ENCODE peak calls at places on chromosomes 4 and X, in six cellular contexts. One of them, this sample, is unnamed. For H3K9me3 and H3K4me1, the result is how much of the 10 kb centered on the place peaks cover.

GRCh38 chr4:108512615-108513505 is 107.5 kb upstream of the RPL34 start:
- DNase-seq in mesenchymal stem cell: peak
- DNase-seq in A549: peak
- DNase-seq in heart left ventricle: peak
- DNase-seq in body of pancreas: peak
- DNase-seq in lower lobe of right lung: no peak
- DNase-seq in this sample: peak

GRCh38 chr4:11072999-11073398 is 355.7 kb downstream of the HS3ST1 start:
- DNase-seq in mesenchymal stem cell: no peak
- DNase-seq in A549: no peak
- DNase-seq in heart left ventricle: no peak
- DNase-seq in body of pancreas: no peak
- DNase-seq in lower lobe of right lung: no peak
- DNase-seq in this sample: peak

GRCh38 chr4:188262464-188262863 is 123.2 kb downstream of the TRIML1 start:
- DNase-seq in mesenchymal stem cell: peak
- DNase-seq in A549: peak
- DNase-seq in heart left ventricle: no peak
- DNase-seq in body of pancreas: no peak
- DNase-seq in lower lobe of right lung: no peak
- DNase-seq in this sample: no peak

GRCh38 chr4:159227984-159228383 is 125.1 kb downstream of the RAPGEF2 start:
- DNase-seq in mesenchymal stem cell: peak
- DNase-seq in A549: peak
- DNase-seq in heart left ventricle: peak
- DNase-seq in body of pancreas: peak
- DNase-seq in lower lobe of right lung: peak
- DNase-seq in this sample: peak

GRCh38 chr4:111228874-111229273 is 606.0 kb upstream of the PITX2 start:
- DNase-seq in mesenchymal stem cell: peak
- DNase-seq in A549: no peak
- DNase-seq in heart left ventricle: no peak
- DNase-seq in body of pancreas: no peak
- DNase-seq in lower lobe of right lung: no peak
- DNase-seq in this sample: no peak

GRCh38 chrX:150507251-150507856 is 61.1 kb upstream of the MTM1 start:
- DNase-seq in mesenchymal stem cell: no peak
- DNase-seq in A549: no peak
- DNase-seq in heart left ventricle: no peak
- DNase-seq in body of pancreas: peak
- DNase-seq in lower lobe of right lung: peak
- DNase-seq in this sample: peak

GRCh38 chr4:72286185-72286584 is 254.4 kb downstream of the NPFFR2 start:
- DNase-seq in mesenchymal stem cell: peak
- DNase-seq in A549: peak
- DNase-seq in heart left ventricle: no peak
- DNase-seq in body of pancreas: no peak
- DNase-seq in lower lobe of right lung: no peak
- DNase-seq in this sample: no peak

GRCh38 chr4:107094976-107095375 is 58.9 kb upstream of the DKK2 start:
- DNase-seq in mesenchymal stem cell: no peak
- DNase-seq in A549: no peak
- DNase-seq in heart left ventricle: no peak
- DNase-seq in body of pancreas: no peak
- DNase-seq in lower lobe of right lung: no peak
- DNase-seq in this sample: no peak

GRCh38 chr4:145481164-145481941 is at the start of gene SMAD1:
- DNase-seq in mesenchymal stem cell: peak
- DNase-seq in A549: peak
- DNase-seq in heart left ventricle: peak
- DNase-seq in body of pancreas: peak
- DNase-seq in lower lobe of right lung: peak
- DNase-seq in this sample: peak

GRCh38 chr4:145481942-145482208 is 222 bp downstream of the SMAD1 start:
- DNase-seq in mesenchymal stem cell: no peak
- DNase-seq in A549: no peak
- DNase-seq in heart left ventricle: no peak
- DNase-seq in body of pancreas: no peak
- DNase-seq in lower lobe of right lung: no peak
- DNase-seq in this sample: no peak

GRCh38 chr4:145482209-145483021 is 762 bp downstream of the SMAD1 start:
- DNase-seq in mesenchymal stem cell: peak
- DNase-seq in A549: peak
- DNase-seq in heart left ventricle: peak
- DNase-seq in body of pancreas: peak
- DNase-seq in lower lobe of right lung: peak
- DNase-seq in this sample: peak

GRCh38 chr4:145484240-145484846 is 2.7 kb downstream of the SMAD1 start:
- DNase-seq in mesenchymal stem cell: no peak
- DNase-seq in A549: no peak
- DNase-seq in heart left ventricle: no peak
- DNase-seq in body of pancreas: no peak
- DNase-seq in lower lobe of right lung: no peak
- DNase-seq in this sample: no peak

GRCh38 chr4:145480257-145480656 is 1.4 kb upstream of the SMAD1 start:
- DNase-seq in mesenchymal stem cell: no peak
- DNase-seq in A549: no peak
- DNase-seq in heart left ventricle: no peak
- DNase-seq in body of pancreas: no peak
- DNase-seq in lower lobe of right lung: no peak
- DNase-seq in this sample: no peak
- H3K4me3 ChIP-seq in mesenchymal stem cell: no peak
- H3K4me3 ChIP-seq in A549: no peak
- H3K4me3 ChIP-seq in heart left ventricle: no peak
- H3K4me3 ChIP-seq in body of pancreas: no peak
- H3K4me3 ChIP-seq in lower lobe of right lung: no peak
- H3K4me3 ChIP-seq in this sample: no peak

GRCh38 chr4:27412617-27413016 is 552.0 kb downstream of the STIM2 start:
- DNase-seq in mesenchymal stem cell: no peak
- DNase-seq in A549: no peak
- DNase-seq in heart left ventricle: no peak
- DNase-seq in body of pancreas: no peak
- DNase-seq in lower lobe of right lung: no peak
- DNase-seq in this sample: no peak

GRCh38 chr4:27407616-27408015 is 547.0 kb downstream of the STIM2 start:
- DNase-seq in mesenchymal stem cell: no peak
- DNase-seq in A549: no peak
- DNase-seq in heart left ventricle: no peak
- DNase-seq in body of pancreas: no peak
- DNase-seq in lower lobe of right lung: no peak
- DNase-seq in this sample: no peak
- H3K9me3 ChIP-seq in mesenchymal stem cell: under half
- H3K9me3 ChIP-seq in A549: under half
- H3K9me3 ChIP-seq in heart left ventricle: under half
- H3K9me3 ChIP-seq in body of pancreas: under half
- H3K9me3 ChIP-seq in lower lobe of right lung: under half
- H3K9me3 ChIP-seq in this sample: under half

GRCh38 chrX:136203438-136203837 is 47.8 kb downstream of the MAP7D3 start:
- DNase-seq in mesenchymal stem cell: no peak
- DNase-seq in A549: no peak
- DNase-seq in heart left ventricle: no peak
- DNase-seq in body of pancreas: no peak
- DNase-seq in lower lobe of right lung: no peak
- DNase-seq in this sample: no peak
- H3K4me1 ChIP-seq in mesenchymal stem cell: under half
- H3K4me1 ChIP-seq in A549: under half
- H3K4me1 ChIP-seq in heart left ventricle: half or more
- H3K4me1 ChIP-seq in body of pancreas: under half
- H3K4me1 ChIP-seq in lower lobe of right lung: under half
- H3K4me1 ChIP-seq in this sample: under half

GRCh38 chr4:118037955-118038354 is 3.7 kb downstream of the NDST3 start:
- DNase-seq in mesenchymal stem cell: no peak
- DNase-seq in A549: no peak
- DNase-seq in heart left ventricle: no peak
- DNase-seq in body of pancreas: no peak
- DNase-seq in lower lobe of right lung: no peak
- DNase-seq in this sample: no peak
- H3K4me3 ChIP-seq in mesenchymal stem cell: no peak
- H3K4me3 ChIP-seq in A549: no peak
- H3K4me3 ChIP-seq in heart left ventricle: no peak
- H3K4me3 ChIP-seq in body of pancreas: no peak
- H3K4me3 ChIP-seq in lower lobe of right lung: no peak
- H3K4me3 ChIP-seq in this sample: no peak

GRCh38 chr4:85720736-85721135 is 245.8 kb downstream of the ARHGAP24 start:
- DNase-seq in mesenchymal stem cell: peak
- DNase-seq in A549: peak
- DNase-seq in heart left ventricle: no peak
- DNase-seq in body of pancreas: no peak
- DNase-seq in lower lobe of right lung: no peak
- DNase-seq in this sample: no peak

GRCh38 chr4:85725727-85726170 is 250.8 kb downstream of the ARHGAP24 start:
- DNase-seq in mesenchymal stem cell: no peak
- DNase-seq in A549: no peak
- DNase-seq in heart left ventricle: peak
- DNase-seq in body of pancreas: peak
- DNase-seq in lower lobe of right lung: no peak
- DNase-seq in this sample: peak

GRCh38 chr4:85722806-85723205 is 247.9 kb downstream of the ARHGAP24 start:
- DNase-seq in mesenchymal stem cell: no peak
- DNase-seq in A549: no peak
- DNase-seq in heart left ventricle: no peak
- DNase-seq in body of pancreas: no peak
- DNase-seq in lower lobe of right lung: no peak
- DNase-seq in this sample: no peak

GRCh38 chr4:85724801-85725548 is 250.0 kb downstream of the ARHGAP24 start:
- DNase-seq in mesenchymal stem cell: no peak
- DNase-seq in A549: no peak
- DNase-seq in heart left ventricle: no peak
- DNase-seq in body of pancreas: no peak
- DNase-seq in lower lobe of right lung: no peak
- DNase-seq in this sample: no peak

GRCh38 chr4:85722401-85722800 is 247.5 kb downstream of the ARHGAP24 start:
- DNase-seq in mesenchymal stem cell: no peak
- DNase-seq in A549: no peak
- DNase-seq in heart left ventricle: no peak
- DNase-seq in body of pancreas: no peak
- DNase-seq in lower lobe of right lung: no peak
- DNase-seq in this sample: no peak
- H3K9me3 ChIP-seq in mesenchymal stem cell: under half
- H3K9me3 ChIP-seq in A549: under half
- H3K9me3 ChIP-seq in heart left ventricle: under half
- H3K9me3 ChIP-seq in body of pancreas: under half
- H3K9me3 ChIP-seq in lower lobe of right lung: under half
- H3K9me3 ChIP-seq in this sample: under half

GRCh38 chr4:8385611-8386010 is 54.9 kb downstream of the ACOX3 start:
- DNase-seq in mesenchymal stem cell: peak
- DNase-seq in A549: no peak
- DNase-seq in heart left ventricle: peak
- DNase-seq in body of pancreas: no peak
- DNase-seq in lower lobe of right lung: no peak
- DNase-seq in this sample: no peak
- H3K4me1 ChIP-seq in mesenchymal stem cell: under half
- H3K4me1 ChIP-seq in A549: under half
- H3K4me1 ChIP-seq in heart left ventricle: under half
- H3K4me1 ChIP-seq in body of pancreas: under half
- H3K4me1 ChIP-seq in lower lobe of right lung: under half
- H3K4me1 ChIP-seq in this sample: under half

DNA sequence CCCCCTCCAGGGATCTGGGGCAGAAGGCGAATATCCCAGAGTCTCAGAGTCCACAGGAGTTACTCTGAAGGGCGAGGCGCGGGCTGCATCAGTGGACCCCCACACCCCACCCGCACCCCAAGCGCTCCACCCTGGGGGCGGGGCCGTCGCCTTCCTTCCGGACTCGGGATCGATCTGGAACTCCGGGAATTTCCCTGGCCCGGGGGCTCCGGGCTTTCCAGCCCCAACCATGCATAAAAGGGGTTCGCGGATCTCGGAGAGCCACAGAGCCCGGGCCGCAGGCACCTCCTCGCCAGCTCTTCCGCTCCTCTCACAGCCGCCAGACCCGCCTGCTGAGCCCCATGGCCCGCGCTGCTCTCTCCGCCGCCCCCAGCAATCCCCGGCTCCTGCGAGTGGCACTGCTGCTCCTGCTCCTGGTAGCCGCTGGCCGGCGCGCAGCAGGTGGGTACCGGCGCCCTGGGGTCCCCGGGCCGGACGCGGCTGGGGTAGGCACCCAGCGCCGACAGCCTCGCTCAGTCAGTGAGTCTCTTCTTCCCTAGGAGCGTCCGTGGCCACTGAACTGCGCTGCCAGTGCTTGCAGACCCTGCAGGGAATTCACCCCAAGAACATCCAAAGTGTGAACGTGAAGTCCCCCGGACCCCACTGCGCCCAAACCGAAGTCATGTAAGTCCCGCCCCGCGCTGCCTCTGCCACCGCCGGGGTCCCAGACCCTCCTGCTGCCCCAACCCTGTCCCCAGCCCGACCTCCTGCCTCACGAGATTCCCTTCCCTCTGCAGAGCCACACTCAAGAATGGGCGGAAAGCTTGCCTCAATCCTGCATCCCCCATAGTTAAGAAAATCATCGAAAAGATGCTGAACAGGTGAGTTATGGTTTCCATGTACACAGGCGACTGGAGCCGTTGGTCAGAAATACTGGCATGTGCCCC is at the start of gene CXCL1:
- DNase-seq in mesenchymal stem cell: peak
- DNase-seq in A549: peak
- DNase-seq in heart left ventricle: peak
- DNase-seq in body of pancreas: peak
- DNase-seq in lower lobe of right lung: peak
- DNase-seq in this sample: peak
- H3K4me3 ChIP-seq in mesenchymal stem cell: peak
- H3K4me3 ChIP-seq in A549: peak
- H3K4me3 ChIP-seq in heart left ventricle: peak
- H3K4me3 ChIP-seq in body of pancreas: peak
- H3K4me3 ChIP-seq in lower lobe of right lung: peak
- H3K4me3 ChIP-seq in this sample: peak

DNA sequence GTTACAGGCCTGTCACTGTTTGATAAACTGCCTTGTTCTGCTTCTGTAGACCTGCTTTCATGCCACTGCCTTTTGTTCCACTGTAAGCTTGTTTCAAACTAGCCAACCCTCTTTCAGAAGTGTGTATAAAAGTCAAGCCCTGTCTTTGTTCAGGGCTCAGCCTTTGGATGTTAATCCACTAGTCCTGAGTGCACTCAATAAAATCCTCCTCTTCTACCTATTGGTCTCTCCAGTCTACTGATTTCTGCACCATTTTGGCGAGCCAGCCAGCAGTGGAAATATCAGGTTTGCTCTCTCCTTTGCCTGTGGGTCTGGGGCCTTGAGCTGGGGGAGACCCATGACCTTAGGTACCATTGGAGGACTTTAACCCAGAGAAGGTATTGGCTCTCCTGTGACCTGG is 901.6 kb upstream of the NDST4 start:
- DNase-seq in mesenchymal stem cell: no peak
- DNase-seq in A549: peak
- DNase-seq in heart left ventricle: no peak
- DNase-seq in body of pancreas: no peak
- DNase-seq in lower lobe of right lung: no peak
- DNase-seq in this sample: no peak
- H3K9me3 ChIP-seq in mesenchymal stem cell: half or more
- H3K9me3 ChIP-seq in A549: under half
- H3K9me3 ChIP-seq in heart left ventricle: under half
- H3K9me3 ChIP-seq in body of pancreas: under half
- H3K9me3 ChIP-seq in lower lobe of right lung: under half
- H3K9me3 ChIP-seq in this sample: under half